ENCODE peak calls at places on chromosomes 11 and 22, in ten cellular contexts. V is HCT116, E is heart left ventricle, K is Peyer's patch, I is A549, J is testis, W is K562, X is ovary, T is breast epithelium, P is body of pancreas. C is an unnamed sample.

GRCh38 chr22:50261615-50262459 is at the start of gene MAPK12:
- DNase-seq in K (no peak), E (peak), P (no peak), V (no peak), W (peak), T (no peak), J (no peak), I (no peak), X (peak), C (no peak)

GRCh38 chr22:26549902-26550497 is 37.7 kb upstream of the TFIP11 start:
- DNase-seq in E (no peak), K (no peak), X (no peak), W (no peak), I (no peak), J (no peak), V (no peak), P (no peak), T (no peak), C (no peak)

GRCh38 chr11:35912883-35913614 is 30.8 kb upstream of the LDLRAD3 start:
- DNase-seq in I (no peak), E (no peak), P (no peak), K (no peak), J (no peak), W (no peak), X (no peak), T (no peak), V (no peak), C (no peak)

GRCh38 chr11:109819410-109819809 is 273.8 kb upstream of the ZC3H12C start:
- DNase-seq in P (no peak), V (no peak), X (no peak), J (no peak), K (no peak), E (no peak), I (no peak), W (no peak), T (no peak), C (no peak)

GRCh38 chr22:45919504-45920286 is 57.3 kb downstream of the WNT7B start:
- DNase-seq in W (no peak), P (peak), I (no peak), E (no peak), J (no peak), X (no peak), V (no peak), K (no peak), T (peak), C (no peak)

GRCh38 chr11:78419327-78419726 is 1.7 kb upstream of the GAB2 start:
- DNase-seq in K (no peak), W (no peak), X (peak), P (peak), J (peak), T (no peak), E (peak), I (peak), V (no peak), C (no peak)

GRCh38 chr11:92941676-92942571 is 27.5 kb upstream of the MTNR1B start:
- DNase-seq in E (no peak), X (no peak), W (peak), K (no peak), T (no peak), P (peak), J (no peak), I (peak), V (peak), C (no peak)

GRCh38 chr11:67572747-67573419 is 10.7 kb upstream of the GSTP1 start:
- DNase-seq in T (peak), E (peak), V (peak), K (peak), I (no peak), X (peak), P (peak), W (peak), J (peak), C (peak)

GRCh38 chr11:40434941-40435340 is 1024.5 kb downstream of the LRRC4C start:
- DNase-seq in X (no peak), J (no peak), K (no peak), T (no peak), I (no peak), E (no peak), W (no peak), V (no peak), P (no peak), C (no peak)

GRCh38 chr11:19281555-19281954 is 40.8 kb upstream of the E2F8 start:
- DNase-seq in J (no peak), X (no peak), P (no peak), W (no peak), K (no peak), T (no peak), I (no peak), V (no peak), E (no peak), C (no peak)

DNA sequence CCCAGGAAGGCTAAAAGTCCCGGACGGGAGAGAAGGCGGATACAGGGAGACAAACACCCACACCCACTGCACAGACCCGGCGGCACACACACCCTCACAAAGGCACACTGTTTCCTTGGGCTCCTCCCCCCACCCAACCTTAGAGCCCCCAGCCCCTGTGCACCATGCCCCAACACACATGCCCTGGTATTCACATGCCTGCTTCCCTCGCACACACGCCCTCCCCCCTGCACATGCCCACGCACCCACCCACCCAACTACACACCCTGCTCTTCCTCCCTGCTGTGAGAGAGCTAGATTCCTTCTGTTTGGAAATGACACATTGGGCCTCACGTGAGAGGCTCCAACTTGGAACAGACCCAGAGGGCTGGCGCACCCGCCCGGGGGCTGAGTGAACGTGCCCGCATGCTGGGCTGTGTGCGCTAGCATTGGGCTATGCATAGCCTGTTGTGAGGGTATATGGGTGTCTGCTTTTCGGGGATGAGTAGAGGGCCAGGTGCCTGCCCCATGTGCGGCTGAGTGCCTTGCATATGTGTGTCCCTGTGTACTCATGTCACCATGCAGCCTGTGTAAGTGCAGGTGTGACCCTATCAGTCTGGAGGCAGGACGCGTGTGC is 518 bp upstream of the CHRM1 start:
- DNase-seq in J (no peak), T (no peak), V (no peak), W (no peak), E (no peak), X (no peak), K (no peak), P (peak), I (no peak), C (no peak)
- H3K27ac ChIP-seq in J (no peak), T (peak), V (no peak), W (no peak), E (no peak), X (no peak), K (no peak), P (no peak), I (no peak), C (no peak)

DNA sequence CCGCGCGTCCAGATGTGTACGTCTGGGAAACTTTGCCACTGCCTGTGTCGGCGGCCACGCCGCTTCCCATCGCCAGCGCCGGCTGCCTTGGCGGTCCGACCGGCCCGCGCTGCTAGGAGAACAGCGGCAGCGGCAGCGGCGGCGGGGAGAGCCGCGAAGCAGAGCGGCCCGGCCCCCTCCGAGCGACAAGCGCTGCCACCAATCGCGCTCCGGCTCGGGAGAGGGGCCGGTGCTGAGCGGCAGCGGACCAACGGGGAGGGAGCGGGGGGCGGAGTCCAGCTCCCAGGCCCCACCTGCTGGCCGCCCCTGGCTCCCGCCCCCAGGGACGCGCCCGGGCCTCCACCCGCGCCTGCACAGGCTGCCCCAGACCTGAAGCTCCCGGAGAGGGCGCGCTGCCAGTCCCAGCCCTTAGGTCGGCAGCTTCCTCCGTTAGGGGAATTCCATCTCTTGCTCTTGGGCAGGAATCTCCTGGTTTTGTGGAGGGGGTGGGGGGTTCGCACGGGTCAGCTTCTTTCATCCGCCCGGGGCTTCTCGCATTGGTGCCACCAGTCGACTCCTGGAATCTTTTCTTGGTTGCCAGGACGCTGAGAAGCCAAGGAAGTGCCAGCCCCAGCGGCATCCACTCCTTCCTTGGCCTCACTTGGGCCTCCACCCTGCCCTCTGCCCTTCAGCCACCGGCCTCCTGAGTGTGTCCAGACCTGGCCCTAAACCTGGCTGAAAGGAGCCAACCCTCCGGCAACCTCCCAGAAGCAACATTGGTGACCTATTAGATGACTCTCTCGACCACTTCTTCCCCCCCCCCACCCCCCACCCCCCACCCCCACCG is at the start of gene GALNT18:
- DNase-seq in E (peak), T (peak), V (peak), I (peak), P (peak), K (peak), X (peak), W (peak), J (peak), C (peak)
- TF ChIP-seq POLR2A in E (peak), T (no peak), V (peak), I (peak), P (peak), K (no peak), X (no peak), W (no peak), J (no peak), C (peak)

DNA sequence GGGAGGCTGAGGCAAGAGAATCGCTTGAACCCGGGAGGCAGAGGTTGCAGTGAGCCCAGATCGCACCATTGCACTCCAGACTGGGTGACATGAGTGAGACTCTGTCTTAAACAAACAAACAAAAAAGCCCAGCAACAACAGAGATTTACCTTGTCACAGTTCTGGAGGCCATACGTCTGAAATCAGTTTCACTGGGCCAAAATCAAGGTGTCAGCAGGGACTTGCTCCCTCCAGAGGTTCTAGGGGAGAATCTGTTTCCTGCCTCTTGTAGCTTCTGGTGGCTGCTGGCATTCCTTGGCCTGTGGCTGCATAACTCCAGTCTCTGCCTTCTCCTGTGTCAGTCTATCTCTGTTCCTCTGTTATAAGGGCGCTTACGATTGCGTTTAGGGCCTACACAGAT is 1.5 kb downstream of the DDX10 start:
- DNase-seq in E (no peak), I (no peak), K (no peak), W (no peak), T (no peak), X (no peak), J (no peak), P (no peak), V (no peak), C (no peak)
- TF ChIP-seq CTCF in E (no peak), I (no peak), K (no peak), W (no peak), T (no peak), X (no peak), J (no peak), P (no peak), V (peak), C (no peak)

GRCh38 chr22:24390156-24390555 is 37.2 kb upstream of the ADORA2A start:
- DNase-seq in T (no peak), K (no peak), W (no peak), P (no peak), I (no peak), E (no peak), V (no peak), J (no peak), X (no peak), C (no peak)
- H3K27ac ChIP-seq in T (no peak), K (no peak), W (no peak), P (no peak), I (no peak), E (peak), V (no peak), J (peak), X (no peak), C (peak)